ENCODE peak calls at places on chromosomes 16 and 17, in nine cellular contexts. J is RCC 7860; H is effector memory CD8-positive, alpha-beta T cell; P is activated T-helper 9 cell treated with anti-CD3 and anti-CD28 coated beads, Interleukin-2, amount 50 U/mL, for 16 hours; K is nephron progenitor cell; O is dorsolateral prefrontal cortex; G is T follicular helper cell; T is stimulated activated CD8-positive, alpha-beta memory T cell treated with anti-CD3 and anti-CD28 coated beads, Interleukin-7, amount 100 ng/mL, for 1 hour; Z is A549. L is an unnamed sample.

GRCh38 chr16:80197790-80198201 is 343.0 kb upstream of the DYNLRB2 start:
- DNase-seq in J (peak), H (no peak), P (no peak), K (no peak), O (no peak), G (no peak), T (no peak), Z (peak), L (no peak)

GRCh38 chr17:36599546-36600250 is 1.7 kb upstream of the MRM1 start:
- DNase-seq in J (no peak), H (no peak), P (no peak), K (no peak), O (no peak), G (no peak), T (no peak), Z (no peak), L (no peak)

GRCh38 chr16:27899736-27900135 is 163.8 kb downstream of the GSG1L start:
- DNase-seq in J (no peak), H (no peak), P (no peak), K (no peak), O (no peak), G (no peak), T (no peak), Z (no peak), L (no peak)

GRCh38 chr17:42284020-42284369 is 4.3 kb upstream of the STAT5A start:
- DNase-seq in J (no peak), H (no peak), P (no peak), K (no peak), O (no peak), G (no peak), T (no peak), Z (no peak), L (peak)

GRCh38 chr17:4142107-4142900 is 526 bp downstream of the ZZEF1 start:
- DNase-seq in J (no peak), H (no peak), P (peak), K (peak), O (no peak), G (peak), T (no peak), Z (no peak), L (no peak)

GRCh38 chr16:4376126-4376819 is 4.6 kb downstream of the VASN start:
- DNase-seq in J (no peak), H (no peak), P (no peak), K (peak), O (peak), G (no peak), T (no peak), Z (no peak), L (no peak)

GRCh38 chr17:4249452-4250029 is 14.2 kb downstream of the ANKFY1 start:
- DNase-seq in J (no peak), H (no peak), P (no peak), K (no peak), O (no peak), G (no peak), T (no peak), Z (peak), L (peak)

GRCh38 chr16:89455178-89455577 is 35.2 kb downstream of the ANKRD11 start:
- DNase-seq in J (no peak), H (no peak), P (no peak), K (no peak), O (no peak), G (no peak), T (no peak), Z (no peak), L (no peak)

GRCh38 chr17:4319221-4319620 is 47.3 kb downstream of the UBE2G1 start:
- DNase-seq in J (no peak), H (no peak), P (no peak), K (no peak), O (no peak), G (no peak), T (no peak), Z (no peak), L (no peak)

GRCh38 chr16:3028716-3029319 is 5.0 kb downstream of the THOC6 start:
- DNase-seq in J (no peak), H (no peak), P (no peak), K (no peak), O (no peak), G (no peak), T (no peak), Z (no peak), L (no peak)

GRCh38 chr16:67910162-67910561 is 17.1 kb downstream of the PSKH1 start:
- DNase-seq in J (no peak), H (no peak), P (no peak), K (no peak), O (peak), G (no peak), T (no peak), Z (no peak), L (no peak)

GRCh38 chr16:26563018-26563417 is 503.7 kb upstream of the C16orf82 start:
- DNase-seq in J (no peak), H (no peak), P (no peak), K (no peak), O (no peak), G (no peak), T (no peak), Z (no peak), L (no peak)

GRCh38 chr16:75296606-75297005 is 45.2 kb upstream of the BCAR1 start:
- DNase-seq in J (no peak), H (no peak), P (no peak), K (no peak), O (no peak), G (no peak), T (no peak), Z (no peak), L (no peak)

GRCh38 chr17:7466644-7467341 is 12.6 kb downstream of the ZBTB4 start:
- DNase-seq in J (peak), H (no peak), P (no peak), K (no peak), O (peak), G (no peak), T (no peak), Z (no peak), L (no peak)

GRCh38 chr16:1665829-1666228 is 12.2 kb upstream of the JPT2 start:
- DNase-seq in J (no peak), H (no peak), P (no peak), K (no peak), O (no peak), G (no peak), T (no peak), Z (no peak), L (no peak)

GRCh38 chr17:2067559-2067958 is 12.7 kb downstream of the HIC1 start:
- DNase-seq in J (no peak), H (no peak), P (no peak), K (no peak), O (no peak), G (no peak), T (no peak), Z (no peak), L (no peak)

GRCh38 chr17:74543406-74543805 is 2.5 kb downstream of the CD300C start:
- DNase-seq in J (no peak), H (no peak), P (no peak), K (no peak), O (no peak), G (no peak), T (no peak), Z (no peak), L (no peak)

GRCh38 chr16:8877894-8878522 is 4.1 kb upstream of the LITAFD start:
- DNase-seq in J (no peak), H (no peak), P (no peak), K (no peak), O (no peak), G (no peak), T (no peak), Z (no peak), L (no peak)

GRCh38 chr17:6290488-6291196 is 144.3 kb downstream of the AIPL1 start:
- DNase-seq in J (no peak), H (no peak), P (no peak), K (no peak), O (no peak), G (no peak), T (no peak), Z (no peak), L (no peak)

GRCh38 chr16:84040206-84040822 is 2.3 kb downstream of the SLC38A8 start:
- DNase-seq in J (no peak), H (no peak), P (no peak), K (no peak), O (no peak), G (no peak), T (no peak), Z (no peak), L (no peak)

GRCh38 chr17:19262650-19263620 is 25.8 kb downstream of the EPN2 start:
- DNase-seq in J (no peak), H (no peak), P (no peak), K (no peak), O (no peak), G (no peak), T (no peak), Z (no peak), L (no peak)

GRCh38 chr17:50081757-50082156 is 13.4 kb upstream of the PDK2 start:
- DNase-seq in J (no peak), H (no peak), P (no peak), K (no peak), O (no peak), G (no peak), T (no peak), Z (no peak), L (no peak)

GRCh38 chr17:45948881-45949624 is 50.0 kb upstream of the STH start:
- DNase-seq in J (peak), H (peak), P (peak), K (peak), O (peak), G (peak), T (peak), Z (peak), L (peak)

GRCh38 chr16:3304370-3304769 is 860 bp downstream of the TIGD7 start:
- DNase-seq in J (no peak), H (no peak), P (no peak), K (no peak), O (no peak), G (no peak), T (no peak), Z (no peak), L (no peak)

GRCh38 chr17:50316016-50316587 is 29.8 kb upstream of the XYLT2 start:
- DNase-seq in J (no peak), H (no peak), P (no peak), K (no peak), O (no peak), G (no peak), T (no peak), Z (no peak), L (no peak)

GRCh38 chr16:57544129-57544653 is 1.7 kb downstream of the ADGRG5 start:
- DNase-seq in J (no peak), H (no peak), P (no peak), K (no peak), O (no peak), G (no peak), T (no peak), Z (no peak), L (no peak)

GRCh38 chr16:65809627-65810026 is 556.9 kb upstream of the CDH5 start:
- DNase-seq in J (no peak), H (no peak), P (no peak), K (no peak), O (no peak), G (no peak), T (no peak), Z (no peak), L (no peak)

GRCh38 chr17:38877130-38877851 is 7.4 kb downstream of the LASP1 start:
- DNase-seq in J (no peak), H (no peak), P (no peak), K (no peak), O (no peak), G (peak), T (no peak), Z (no peak), L (no peak)

GRCh38 chr17:67829331-67829730 is 4.0 kb downstream of the BPTF start:
- DNase-seq in J (no peak), H (no peak), P (peak), K (no peak), O (no peak), G (peak), T (no peak), Z (no peak), L (peak)

GRCh38 chr16:2935418-2935817 is 23.7 kb downstream of the FLYWCH1 start:
- DNase-seq in J (no peak), H (no peak), P (no peak), K (no peak), O (no peak), G (no peak), T (no peak), Z (no peak), L (no peak)

GRCh38 chr17:56314026-56314425 is 160.8 kb downstream of the ANKFN1 start:
- DNase-seq in J (no peak), H (no peak), P (no peak), K (no peak), O (no peak), G (no peak), T (no peak), Z (no peak), L (no peak)

GRCh38 chr17:73393962-73394361 is 82.2 kb upstream of the CDC42EP4 start:
- DNase-seq in J (no peak), H (no peak), P (no peak), K (no peak), O (no peak), G (no peak), T (no peak), Z (no peak), L (no peak)